ENCODE peak calls at places on chromosome 20, in five cellular contexts. One of them, this sample, is unnamed.

GRCh38 chr20:39144757-39145156 is 182.6 kb downstream of the DHX35 start:
- DNase-seq in iris pigment epithelial cell: no peak
- DNase-seq in amygdala: no peak
- DNase-seq in activated CD4-positive, alpha-beta T cell treated with anti-CD3 and anti-CD28 coated beads, Interleukin-2, amount 10 ng/mL, durations not matched to agents 7 days and 5 days: no peak
- DNase-seq in activated naive CD8-positive, alpha-beta T cell treated with anti-CD3 and anti-CD28 coated beads, Interleukin-2, amount 50 U/mL, for 24 hours: no peak
- DNase-seq in this sample: no peak

GRCh38 chr20:1528811-1529210 is 28.7 kb downstream of the SIRPD start:
- DNase-seq in iris pigment epithelial cell: peak; percentile 15
- DNase-seq in amygdala: no peak
- DNase-seq in activated naive CD8-positive, alpha-beta T cell treated with anti-CD3 and anti-CD28 coated beads, Interleukin-2, amount 50 U/mL, for 24 hours: no peak
- DNase-seq in activated CD4-positive, alpha-beta T cell treated with anti-CD3 and anti-CD28 coated beads, Interleukin-2, amount 10 ng/mL, durations not matched to agents 7 days and 5 days: no peak
- DNase-seq in this sample: no peak

GRCh38 chr20:33437141-33437911 is 6.2 kb downstream of the SNTA1 start:
- DNase-seq in activated CD4-positive, alpha-beta T cell treated with anti-CD3 and anti-CD28 coated beads, Interleukin-2, amount 10 ng/mL, durations not matched to agents 7 days and 5 days: no peak
- DNase-seq in activated naive CD8-positive, alpha-beta T cell treated with anti-CD3 and anti-CD28 coated beads, Interleukin-2, amount 50 U/mL, for 24 hours: no peak
- DNase-seq in iris pigment epithelial cell: peak; percentile 64
- DNase-seq in amygdala: peak; percentile 51
- DNase-seq in this sample: peak; percentile 63

GRCh38 chr20:33490023-33490933 is at the start of gene CBFA2T2:
- DNase-seq in iris pigment epithelial cell: peak; percentile 76
- DNase-seq in activated naive CD8-positive, alpha-beta T cell treated with anti-CD3 and anti-CD28 coated beads, Interleukin-2, amount 50 U/mL, for 24 hours: peak; percentile 60
- DNase-seq in activated CD4-positive, alpha-beta T cell treated with anti-CD3 and anti-CD28 coated beads, Interleukin-2, amount 10 ng/mL, durations not matched to agents 7 days and 5 days: no peak
- DNase-seq in amygdala: no peak
- DNase-seq in this sample: peak; percentile 38

GRCh38 chr20:4067600-4068261 is 52.4 kb upstream of the RNF24 start:
- DNase-seq in activated CD4-positive, alpha-beta T cell treated with anti-CD3 and anti-CD28 coated beads, Interleukin-2, amount 10 ng/mL, durations not matched to agents 7 days and 5 days: no peak
- DNase-seq in activated naive CD8-positive, alpha-beta T cell treated with anti-CD3 and anti-CD28 coated beads, Interleukin-2, amount 50 U/mL, for 24 hours: no peak
- DNase-seq in amygdala: no peak
- DNase-seq in iris pigment epithelial cell: peak; percentile 76
- DNase-seq in this sample: no peak

GRCh38 chr20:59667981-59668515 is 63.7 kb downstream of the PHACTR3 start:
- DNase-seq in activated naive CD8-positive, alpha-beta T cell treated with anti-CD3 and anti-CD28 coated beads, Interleukin-2, amount 50 U/mL, for 24 hours: no peak
- DNase-seq in iris pigment epithelial cell: no peak
- DNase-seq in activated CD4-positive, alpha-beta T cell treated with anti-CD3 and anti-CD28 coated beads, Interleukin-2, amount 10 ng/mL, durations not matched to agents 7 days and 5 days: no peak
- DNase-seq in amygdala: no peak
- DNase-seq in this sample: no peak

GRCh38 chr20:46307999-46308257 is 370 bp downstream of the CDH22 start:
- DNase-seq in activated naive CD8-positive, alpha-beta T cell treated with anti-CD3 and anti-CD28 coated beads, Interleukin-2, amount 50 U/mL, for 24 hours: no peak
- DNase-seq in iris pigment epithelial cell: no peak
- DNase-seq in amygdala: no peak
- DNase-seq in activated CD4-positive, alpha-beta T cell treated with anti-CD3 and anti-CD28 coated beads, Interleukin-2, amount 10 ng/mL, durations not matched to agents 7 days and 5 days: no peak
- DNase-seq in this sample: no peak

GRCh38 chr20:8194721-8195120 is 62.7 kb downstream of the PLCB1 start:
- DNase-seq in iris pigment epithelial cell: no peak
- DNase-seq in amygdala: no peak
- DNase-seq in activated naive CD8-positive, alpha-beta T cell treated with anti-CD3 and anti-CD28 coated beads, Interleukin-2, amount 50 U/mL, for 24 hours: no peak
- DNase-seq in activated CD4-positive, alpha-beta T cell treated with anti-CD3 and anti-CD28 coated beads, Interleukin-2, amount 10 ng/mL, durations not matched to agents 7 days and 5 days: no peak
- DNase-seq in this sample: no peak

GRCh38 chr20:60424267-60424904 is 466.2 kb downstream of the CDH26 start:
- DNase-seq in activated naive CD8-positive, alpha-beta T cell treated with anti-CD3 and anti-CD28 coated beads, Interleukin-2, amount 50 U/mL, for 24 hours: no peak
- DNase-seq in amygdala: no peak
- DNase-seq in activated CD4-positive, alpha-beta T cell treated with anti-CD3 and anti-CD28 coated beads, Interleukin-2, amount 10 ng/mL, durations not matched to agents 7 days and 5 days: no peak
- DNase-seq in iris pigment epithelial cell: peak; percentile 1
- DNase-seq in this sample: peak; percentile 28

GRCh38 chr20:29763821-29764511 is 1493.5 kb upstream of the DEFB115 start:
- DNase-seq in amygdala: no peak
- DNase-seq in iris pigment epithelial cell: no peak
- DNase-seq in activated CD4-positive, alpha-beta T cell treated with anti-CD3 and anti-CD28 coated beads, Interleukin-2, amount 10 ng/mL, durations not matched to agents 7 days and 5 days: no peak
- DNase-seq in activated naive CD8-positive, alpha-beta T cell treated with anti-CD3 and anti-CD28 coated beads, Interleukin-2, amount 50 U/mL, for 24 hours: no peak
- DNase-seq in this sample: no peak

GRCh38 chr20:61886721-61887658 is 178.7 kb downstream of the TAF4 start:
- DNase-seq in activated naive CD8-positive, alpha-beta T cell treated with anti-CD3 and anti-CD28 coated beads, Interleukin-2, amount 50 U/mL, for 24 hours: peak; percentile 20
- DNase-seq in iris pigment epithelial cell: peak; percentile 22
- DNase-seq in amygdala: no peak
- DNase-seq in activated CD4-positive, alpha-beta T cell treated with anti-CD3 and anti-CD28 coated beads, Interleukin-2, amount 10 ng/mL, durations not matched to agents 7 days and 5 days: peak; percentile 47
- DNase-seq in this sample: peak; percentile 14